ENCODE peak calls at places on chromosomes 1 and 21, in five cellular contexts. F, S, T, U and H are unnamed samples. For H3K27me3, the result is how much of the 10 kb centered on the place peaks cover.

GRCh38 chr1:202161151-202162048 is 998 bp upstream of the PTPN7 start:
- DNase-seq in U (no peak), T (peak), S (no peak), F (no peak), H (no peak)

GRCh38 chr1:199168895-199169294 is 530.1 kb downstream of the PTPRC start:
- DNase-seq in F (peak), T (no peak), U (no peak), S (no peak), H (no peak)

GRCh38 chr1:244242446-244242845 is 191.4 kb downstream of the ZBTB18 start:
- DNase-seq in T (no peak), U (no peak), S (no peak), F (no peak), H (no peak)

GRCh38 chr1:230171337-230172015 is 104.4 kb downstream of the GALNT2 start:
- DNase-seq in S (no peak), U (peak), F (no peak), T (no peak), H (no peak)

GRCh38 chr21:16634522-16634914 is 878.3 kb upstream of the CXADR start:
- DNase-seq in S (peak), T (no peak), U (no peak), F (no peak), H (no peak)

GRCh38 chr21:14353712-14354111 is 29.2 kb downstream of the HSPA13 start:
- DNase-seq in U (no peak), T (no peak), S (no peak), F (no peak), H (no peak)

GRCh38 chr1:12078938-12079861 is 16.1 kb downstream of the TNFRSF8 start:
- DNase-seq in T (peak), F (no peak), S (no peak), U (peak), H (peak)

GRCh38 chr1:61432616-61433388 is 292.1 kb downstream of the TM2D1 start:
- DNase-seq in S (peak), F (no peak), U (no peak), T (no peak), H (no peak)

GRCh38 chr1:167839009-167839408 is 74.9 kb downstream of the ADCY10 start:
- DNase-seq in F (no peak), S (no peak), U (no peak), T (no peak), H (no peak)

GRCh38 chr1:177943999-177944672 is 25.7 kb downstream of the SEC16B start:
- DNase-seq in T (no peak), S (no peak), F (no peak), U (no peak), H (no peak)

GRCh38 chr1:199218533-199218932 is 579.7 kb downstream of the PTPRC start:
- DNase-seq in U (no peak), T (no peak), S (no peak), F (no peak), H (no peak)

GRCh38 chr1:1385931-1386330 is 10.9 kb upstream of the AURKAIP1 start:
- DNase-seq in S (peak), T (no peak), F (no peak), U (no peak), H (no peak)

GRCh38 chr21:16308269-16308668 is 578.5 kb downstream of the USP25 start:
- DNase-seq in F (no peak), U (peak), T (no peak), S (no peak), H (no peak)

GRCh38 chr1:70459502-70460225 is 48.6 kb downstream of the CTH start:
- DNase-seq in T (no peak), U (peak), S (no peak), F (no peak), H (no peak)

GRCh38 chr1:978069-978834 is 3.6 kb downstream of the PERM1 start:
- DNase-seq in T (peak), F (no peak), U (no peak), S (no peak), H (no peak)

GRCh38 chr21:41503331-41503730 is 4.6 kb downstream of the TMPRSS2 start:
- DNase-seq in S (no peak), F (no peak), T (no peak), U (no peak), H (no peak)

GRCh38 chr21:46538851-46539666 is 65.8 kb downstream of the S100B start:
- DNase-seq in U (no peak), S (no peak), T (no peak), F (no peak), H (no peak)

GRCh38 chr1:10862743-10863335 is 66.4 kb upstream of the CASZ1 start:
- DNase-seq in T (no peak), S (no peak), U (no peak), F (no peak), H (no peak)
- H3K27ac ChIP-seq in T (no peak), S (peak), U (no peak), F (no peak), H (no peak)

DNA sequence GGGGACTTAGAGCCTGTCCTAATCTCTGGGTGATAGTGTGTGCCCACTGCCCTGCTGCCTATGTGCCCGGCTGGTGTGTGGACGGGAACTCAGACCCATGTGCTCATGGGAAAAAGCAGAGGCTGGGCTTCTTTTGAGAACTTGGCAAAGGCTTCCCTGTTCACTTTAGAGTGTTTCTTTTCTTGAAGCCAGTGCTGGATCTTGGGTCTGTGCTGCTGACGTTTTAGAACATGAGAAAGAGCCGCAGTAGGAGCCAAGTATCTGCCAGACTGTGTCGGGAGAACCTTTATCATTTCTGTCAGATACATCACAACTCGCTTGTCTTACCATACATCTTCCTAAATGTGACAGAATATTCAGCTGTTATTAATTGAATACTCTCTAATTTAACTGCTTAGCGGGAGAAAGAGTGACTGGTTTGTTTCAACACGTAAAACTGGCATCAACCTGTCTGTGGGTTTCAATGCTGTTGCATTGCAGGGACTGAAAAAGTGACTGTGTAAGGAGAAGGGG is 195.2 kb downstream of the PBX1 start:
- DNase-seq in U (peak), T (no peak), S (peak), F (no peak), H (no peak)
- H3K27me3 ChIP-seq in U (under half), T (under half), S (under half), F (under half), H (under half)

DNA sequence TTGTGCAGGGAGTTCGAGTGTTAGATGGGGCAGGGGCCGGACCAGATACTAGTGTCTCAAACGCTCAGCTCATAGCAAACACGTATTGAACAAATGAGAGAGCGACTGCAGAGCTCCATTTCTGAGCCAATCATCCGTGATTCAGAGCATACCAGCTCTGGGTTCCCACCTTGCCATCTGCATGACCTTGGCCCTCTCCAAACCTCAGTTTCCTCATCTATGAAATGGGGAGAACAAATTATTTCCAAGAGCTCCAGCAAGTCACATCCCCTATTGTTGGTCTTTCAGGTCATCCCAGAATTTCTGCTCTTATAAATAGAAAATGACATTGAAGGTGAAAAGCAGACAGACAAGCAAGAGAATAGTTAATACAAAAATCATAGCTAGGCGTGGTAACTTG is 10.2 kb upstream of the RUNX3 start:
- DNase-seq in S (no peak), U (no peak), F (no peak), T (no peak), H (no peak)
- H3K27ac ChIP-seq in S (no peak), U (no peak), F (no peak), T (no peak), H (no peak)

GRCh38 chr1:18786149-18786548 is 73.3 kb downstream of the TAS1R2 start:
- DNase-seq in U (no peak), S (no peak), T (no peak), F (no peak), H (no peak)
- H3K27me3 ChIP-seq in U (under half), S (under half), T (under half), F (under half), H (under half)

DNA sequence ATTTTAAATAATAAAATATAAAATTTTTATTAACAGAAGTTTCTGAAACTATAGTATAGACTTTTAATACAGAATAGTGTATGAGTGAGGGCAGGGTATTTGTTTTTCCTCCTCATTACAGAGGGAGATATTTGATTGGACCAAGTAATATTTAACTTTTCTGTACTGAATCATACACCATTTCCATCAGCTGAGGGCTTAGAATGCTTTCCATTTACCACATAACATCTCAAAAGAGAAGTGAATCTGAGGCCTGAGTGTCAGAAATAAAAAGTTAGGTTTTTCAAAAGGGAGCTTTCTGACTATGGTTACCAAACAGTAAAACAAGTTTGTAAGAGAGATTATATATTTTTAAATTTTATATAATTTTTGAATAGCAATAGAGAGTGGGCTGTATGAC is 29.5 kb downstream of the TLCD4 start:
- DNase-seq in S (no peak), U (no peak), T (no peak), F (no peak), H (no peak)
- H3K27ac ChIP-seq in S (no peak), U (no peak), T (no peak), F (no peak), H (no peak)

GRCh38 chr1:37265786-37266667 is 208.4 kb upstream of the ZC3H12A start:
- DNase-seq in U (no peak), S (no peak), F (no peak), T (no peak), H (no peak)

GRCh38 chr1:37267111-37267835 is 207.1 kb upstream of the ZC3H12A start:
- DNase-seq in T (no peak), F (no peak), U (no peak), S (no peak), H (no peak)

GRCh38 chr1:37261129-37261528 is 213.3 kb upstream of the ZC3H12A start:
- DNase-seq in U (no peak), T (no peak), S (no peak), F (no peak), H (no peak)

GRCh38 chr1:37262439-37263170 is 211.8 kb upstream of the ZC3H12A start:
- DNase-seq in S (no peak), F (no peak), U (no peak), T (no peak), H (no peak)

DNA sequence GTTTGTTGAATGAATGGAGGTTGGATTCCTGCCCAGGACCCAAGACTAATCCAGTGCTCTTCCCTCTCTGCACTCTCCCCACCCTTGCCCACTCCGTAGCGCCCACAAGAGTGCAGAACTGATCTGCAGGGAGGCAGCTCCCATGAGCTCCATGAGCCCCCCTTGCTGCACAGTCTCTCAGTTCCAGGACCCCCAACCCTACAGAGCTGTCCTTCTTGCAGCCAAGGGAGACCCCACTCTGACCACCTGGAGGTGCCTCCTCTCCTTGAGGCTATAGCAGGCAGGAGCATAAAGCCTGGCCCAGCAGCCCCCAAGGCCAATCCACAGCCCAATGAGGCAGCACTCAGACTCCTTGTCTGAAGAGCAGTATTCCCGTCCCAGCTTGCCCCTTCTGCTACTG is 209.2 kb upstream of the ZC3H12A start:
- DNase-seq in U (no peak), S (no peak), F (no peak), T (no peak), H (no peak)
- H3K27me3 ChIP-seq in U (under half), S (under half), F (under half), T (under half), H (under half)

GRCh38 chr1:21318057-21318713 is 27.9 kb upstream of the ECE1 start:
- DNase-seq in U (no peak), T (no peak), F (no peak), S (no peak), H (no peak)
- H3K27ac ChIP-seq in U (peak), T (no peak), F (no peak), S (peak), H (no peak)